ENCODE peak calls at places on chromosomes 13 and 19, in eight cellular contexts. Q is endodermal cell; P is naive thymus-derived CD8-positive, alpha-beta T cell; I is left ventricle myocardium superior; U is stimulated activated CD8-positive, alpha-beta memory T cell treated with anti-CD3 and anti-CD28 coated beads, Interleukin-4, amount 100 ng/mL, for 1 hour; X is GM04504; S is NCI-H2081; M is right atrium auricular region. K is an unnamed sample.

GRCh38 chr13:83955011-83955410 is 72.7 kb upstream of the SLITRK1 start:
- DNase-seq in S (no peak), U (no peak), Q (no peak), M (no peak), X (no peak), I (no peak), P (no peak), K (no peak)

GRCh38 chr19:30064021-30064699 is 122.1 kb downstream of the URI1 start:
- DNase-seq in I (no peak), U (no peak), X (no peak), S (no peak), Q (peak; percentile 23), P (no peak), M (peak; percentile 34), K (no peak)

GRCh38 chr19:2289714-2290435 is 7.9 kb upstream of the PEAK3 start:
- DNase-seq in U (no peak), P (peak; percentile 48), I (peak; percentile 63), Q (peak; percentile 70), S (no peak), X (no peak), M (no peak), K (no peak)

GRCh38 chr13:75492389-75492788 is 10.4 kb upstream of the TBC1D4 start:
- DNase-seq in U (no peak), X (no peak), I (no peak), P (no peak), M (no peak), S (no peak), Q (no peak), K (no peak)

GRCh38 chr19:55321466-55321865 is 3.7 kb downstream of the TMEM150B start:
- DNase-seq in I (no peak), U (no peak), S (no peak), Q (no peak), P (no peak), X (no peak), M (no peak), K (no peak)

GRCh38 chr13:20142927-20143480 is 17.8 kb downstream of the GJA3 start:
- DNase-seq in U (no peak), I (no peak), M (peak; percentile 43), P (no peak), X (no peak), Q (peak; percentile 30), S (no peak), K (no peak)

GRCh38 chr19:23799321-23799720 is 40.6 kb upstream of the ZNF681 start:
- DNase-seq in Q (no peak), U (no peak), I (no peak), M (no peak), S (no peak), X (no peak), P (peak; percentile 65), K (no peak)

GRCh38 chr13:83877901-83878300 is 4.4 kb downstream of the SLITRK1 start:
- DNase-seq in S (no peak), M (no peak), I (no peak), P (no peak), Q (peak; percentile 37), U (no peak), X (no peak), K (no peak)

GRCh38 chr13:27296496-27296895 is 25.9 kb downstream of the RASL11A start:
- DNase-seq in X (no peak), U (no peak), I (no peak), P (no peak), M (peak; percentile 42), S (no peak), Q (no peak), K (no peak)

GRCh38 chr13:104315606-104316005 is 1249.4 kb upstream of the SLC10A2 start:
- DNase-seq in I (no peak), X (peak; percentile 4), P (no peak), M (no peak), U (no peak), Q (no peak), S (no peak), K (no peak)

GRCh38 chr19:39401549-39402416 is 4.9 kb upstream of the ZFP36 start:
- DNase-seq in U (no peak), M (peak; percentile 83), Q (peak; percentile 73), P (peak; percentile 93), S (no peak), X (no peak), I (peak; percentile 56), K (peak; percentile 69)

GRCh38 chr19:1789282-1790020 is 22.6 kb downstream of the ATP8B3 start:
- DNase-seq in I (no peak), P (no peak), S (no peak), U (no peak), M (no peak), X (no peak), Q (peak; percentile 76), K (no peak)

GRCh38 chr19:7304200-7304599 is 10.0 kb upstream of the INSR start:
- DNase-seq in I (no peak), P (no peak), M (no peak), X (no peak), U (no peak), Q (no peak), S (no peak), K (no peak)

GRCh38 chr13:79936368-79937136 is 404.4 kb downstream of the SPRY2 start:
- DNase-seq in U (no peak), M (peak; percentile 75), Q (no peak), X (peak; percentile 96), I (no peak), P (no peak), S (no peak), K (peak; percentile 25)

GRCh38 chr19:38561053-38561606 is 56.6 kb downstream of the MAP4K1 start:
- DNase-seq in S (no peak), U (no peak), M (no peak), X (no peak), Q (no peak), P (no peak), I (peak; percentile 25), K (no peak)

GRCh38 chr19:3932931-3933810 is at the start of gene NMRK2:
- DNase-seq in M (peak; percentile 64), Q (peak; percentile 97), U (no peak), S (peak; percentile 17), P (no peak), I (peak; percentile 84), X (no peak), K (no peak)

GRCh38 chr13:71290963-71291937 is 575.8 kb downstream of the DACH1 start:
- DNase-seq in M (no peak), Q (no peak), U (no peak), X (peak; percentile 1), S (no peak), I (no peak), P (peak; percentile 57), K (no peak)

K was measured in tibial nerve.